ENCODE peak calls at places on chromosomes 11 and 22, in ten cellular contexts. G, W, M, K, A, E, X, P, V and O are unnamed samples. For H3K36me3, the result is how much of the 10 kb centered on the place peaks cover.

GRCh38 chr11:60459345-60459744 is 3.7 kb downstream of the MS4A1 start:
- DNase-seq in K (no peak), W (no peak), G (no peak), X (no peak), V (no peak), M (no peak), P (no peak), A (no peak), E (no peak), O (no peak)

GRCh38 chr11:122808494-122808893 is 29.8 kb upstream of the CRTAM start:
- DNase-seq in K (no peak), P (no peak), W (no peak), M (peak), G (no peak), V (no peak), X (no peak), E (no peak), A (no peak), O (peak)

GRCh38 chr11:117822031-117822521 is 2.5 kb downstream of the FXYD2 start:
- DNase-seq in V (peak), K (peak), W (no peak), P (no peak), G (peak), X (no peak), M (no peak), E (peak), A (peak), O (no peak)

GRCh38 chr11:6618117-6619020 is 853 bp downstream of the TPP1 start:
- DNase-seq in G (peak), A (peak), X (peak), W (peak), M (peak), E (peak), P (no peak), K (peak), V (no peak), O (no peak)

GRCh38 chr11:110076388-110076965 is 16.7 kb upstream of the ZC3H12C start:
- DNase-seq in V (no peak), G (peak), E (peak), X (no peak), A (no peak), K (peak), W (no peak), M (no peak), P (no peak), O (no peak)

GRCh38 chr11:111777094-111778046 is 11.2 kb upstream of the PPP2R1B start:
- DNase-seq in E (peak), A (peak), K (peak), M (peak), G (peak), X (peak), W (no peak), P (no peak), V (peak), O (no peak)

GRCh38 chr22:42074153-42074750 is at the start of gene PHETA2:
- DNase-seq in M (peak), V (peak), X (no peak), E (no peak), K (peak), A (peak), P (peak), G (no peak), W (peak), O (peak)

GRCh38 chr11:14435717-14436116 is 63.9 kb downstream of the COPB1 start:
- DNase-seq in K (no peak), M (no peak), G (no peak), P (no peak), W (no peak), V (no peak), E (no peak), A (no peak), X (no peak), O (no peak)

GRCh38 chr11:97111559-97111958 is 721.7 kb downstream of the JRKL start:
- DNase-seq in M (no peak), P (no peak), K (no peak), V (no peak), X (no peak), W (no peak), G (no peak), A (no peak), E (no peak), O (no peak)

GRCh38 chr22:40404251-40405177 is 34.1 kb downstream of the SGSM3 start:
- DNase-seq in K (no peak), V (no peak), G (no peak), W (no peak), M (no peak), X (no peak), A (no peak), E (no peak), P (no peak), O (no peak)

GRCh38 chr11:19493446-19493845 is 219.2 kb upstream of the NAV2 start:
- DNase-seq in W (no peak), A (no peak), G (no peak), V (peak), E (no peak), P (no peak), M (no peak), K (peak), X (no peak), O (no peak)

GRCh38 chr11:72831521-72832300 is 17.5 kb downstream of the ATG16L2 start:
- DNase-seq in V (peak), E (peak), X (peak), A (peak), W (peak), K (peak), G (peak), P (peak), M (peak), O (peak)

GRCh38 chr11:125164422-125165110 is at the start of gene PKNOX2:
- DNase-seq in K (peak), G (peak), P (peak), V (peak), A (peak), X (peak), M (peak), E (peak), W (peak), O (peak)

GRCh38 chr11:91310085-91310484 is 914.5 kb upstream of the FAT3 start:
- DNase-seq in K (no peak), X (no peak), M (no peak), G (no peak), A (no peak), W (no peak), P (no peak), V (no peak), E (no peak), O (no peak)

GRCh38 chr11:64853709-64854108 is 9.3 kb upstream of the CDC42BPG start:
- DNase-seq in G (no peak), E (no peak), W (no peak), P (no peak), K (no peak), X (no peak), M (no peak), A (peak), V (no peak), O (no peak)

GRCh38 chr22:27377901-27378300 is 423.7 kb downstream of the MN1 start:
- DNase-seq in V (no peak), K (no peak), G (no peak), W (no peak), A (no peak), X (no peak), E (no peak), P (no peak), M (peak), O (no peak)

GRCh38 chr11:15863411-15863810 is 492.9 kb downstream of the SOX6 start:
- DNase-seq in X (no peak), W (no peak), V (no peak), A (no peak), G (no peak), K (no peak), P (no peak), E (no peak), M (no peak), O (no peak)

GRCh38 chr22:46934746-46935491 is 172.5 kb downstream of the TBC1D22A start:
- DNase-seq in P (no peak), V (no peak), A (no peak), M (peak), E (peak), K (peak), X (no peak), W (no peak), G (no peak), O (no peak)

DNA sequence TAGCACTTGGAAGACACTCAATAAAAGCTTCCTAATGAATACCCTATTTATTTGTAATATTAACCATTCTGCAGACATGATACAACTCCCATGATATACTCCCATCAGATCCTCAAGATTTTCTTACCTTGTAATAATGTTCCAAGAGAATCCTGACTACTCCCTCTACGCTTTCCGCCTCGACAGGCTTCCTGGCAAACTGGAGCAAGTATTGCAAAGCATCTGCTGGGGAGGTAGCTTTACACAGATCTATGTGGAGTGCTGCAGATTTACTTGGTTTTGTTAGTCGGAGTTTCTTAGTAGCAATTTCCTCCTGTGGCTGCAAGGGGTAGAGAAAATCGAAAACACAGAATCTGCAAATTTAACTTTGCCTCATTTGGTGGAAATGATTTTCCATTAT is 3.5 kb downstream of the INTS4 start:
- DNase-seq in A (no peak), K (no peak), P (no peak), G (no peak), V (no peak), W (no peak), M (no peak), E (no peak), X (no peak), O (no peak)
- H3K36me3 ChIP-seq in A (under half), K (under half), P (under half), G (under half), V (under half), W (under half), M (under half), E (under half), X (under half), O (under half)

GRCh38 chr22:35327690-35328471 is 28.2 kb downstream of the TOM1 start:
- DNase-seq in X (no peak), G (no peak), P (no peak), K (no peak), V (no peak), M (no peak), E (no peak), A (no peak), W (no peak), O (no peak)

GRCh38 chr22:35333220-35333619 is 33.5 kb downstream of the TOM1 start:
- DNase-seq in P (no peak), A (no peak), E (no peak), X (no peak), G (no peak), M (no peak), V (no peak), W (no peak), K (no peak), O (no peak)

GRCh38 chr22:35329114-35329847 is 29.6 kb downstream of the TOM1 start:
- DNase-seq in K (no peak), M (no peak), G (no peak), E (no peak), X (no peak), V (no peak), A (no peak), P (no peak), W (no peak), O (no peak)

GRCh38 chr22:35328472-35328885 is 28.8 kb downstream of the TOM1 start:
- DNase-seq in P (no peak), M (no peak), V (no peak), X (no peak), W (peak), E (no peak), K (no peak), G (no peak), A (no peak), O (peak)

GRCh38 chr22:35330258-35330861 is 30.7 kb downstream of the TOM1 start:
- DNase-seq in V (no peak), K (no peak), M (peak), X (peak), A (peak), G (no peak), P (no peak), W (peak), E (no peak), O (peak)
- H3K36me3 ChIP-seq in V (under half), K (under half), M (under half), X (under half), A (half or more), G (under half), P (under half), W (half or more), E (under half), O (half or more)

GRCh38 chr11:70210516-70210915 is 7.4 kb downstream of the FADD start:
- DNase-seq in A (no peak), M (peak), V (no peak), W (no peak), X (no peak), P (no peak), G (no peak), K (no peak), E (no peak), O (no peak)

GRCh38 chr11:70207531-70208131 is 4.5 kb downstream of the FADD start:
- DNase-seq in V (no peak), K (no peak), A (no peak), X (no peak), G (no peak), M (no peak), E (no peak), P (no peak), W (no peak), O (no peak)

GRCh38 chr11:70210051-70210501 is 7.0 kb downstream of the FADD start:
- DNase-seq in A (no peak), V (no peak), G (peak), E (no peak), X (no peak), K (no peak), P (no peak), W (no peak), M (peak), O (no peak)

GRCh38 chr11:70209391-70209912 is 6.4 kb downstream of the FADD start:
- DNase-seq in K (no peak), E (no peak), M (no peak), X (no peak), G (no peak), P (no peak), V (no peak), A (no peak), W (no peak), O (no peak)

DNA sequence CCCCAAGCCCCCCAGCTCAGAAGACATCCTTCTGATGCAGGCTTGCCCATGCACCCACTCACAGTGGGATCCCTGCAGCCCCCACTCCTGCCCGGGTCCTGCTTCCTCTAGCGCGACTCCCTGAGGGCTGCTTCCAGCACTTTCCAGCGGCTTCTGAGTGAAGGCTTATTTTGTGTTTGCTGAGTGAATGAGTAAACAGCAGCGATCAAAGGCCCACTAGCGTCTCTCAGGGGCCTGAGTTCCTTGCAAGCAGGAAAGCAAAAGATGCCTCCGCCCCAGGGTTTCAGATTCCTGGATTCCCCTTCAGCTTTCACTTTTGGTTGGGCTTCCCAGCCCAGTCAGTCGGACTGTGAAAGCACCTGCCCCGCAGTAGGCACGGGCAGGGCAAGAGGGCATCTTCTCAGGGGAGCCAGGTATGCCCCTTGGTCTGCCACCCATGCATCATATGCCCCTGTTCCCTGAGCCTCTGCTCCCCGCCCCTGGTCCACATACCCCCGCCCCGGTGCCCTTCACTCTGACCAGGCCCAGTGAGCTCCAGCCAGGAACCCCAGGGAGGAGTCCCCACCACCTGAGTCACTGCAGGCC is 9.2 kb downstream of the FADD start:
- DNase-seq in M (no peak), K (peak), E (no peak), A (no peak), X (no peak), V (no peak), G (no peak), P (no peak), W (no peak), O (no peak)
- H3K36me3 ChIP-seq in M (under half), K (under half), E (under half), A (under half), X (under half), V (under half), G (under half), P (under half), W (under half), O (under half)

GRCh38 chr11:45864041-45864440 is 16.8 kb downstream of the CRY2 start:
- DNase-seq in W (no peak), K (no peak), X (no peak), E (no peak), V (no peak), G (no peak), M (peak), A (no peak), P (no peak), O (no peak)
- H3K36me3 ChIP-seq in W (half or more), K (under half), X (under half), E (half or more), V (under half), G (under half), M (under half), A (half or more), P (under half), O (half or more)

GRCh38 chr11:126359431-126360048 is 4.1 kb downstream of the ST3GAL4 start:
- DNase-seq in G (no peak), P (peak), A (no peak), W (peak), M (peak), V (no peak), E (peak), X (peak), K (no peak), O (peak)
- H3K36me3 ChIP-seq in G (under half), P (under half), A (under half), W (under half), M (under half), V (under half), E (under half), X (under half), K (under half), O (under half)

GRCh38 chr11:132734217-132734616 is 798.1 kb downstream of the OPCML start:
- DNase-seq in V (no peak), P (no peak), K (peak), M (peak), A (no peak), X (no peak), G (no peak), W (no peak), E (no peak), O (no peak)
- H3K36me3 ChIP-seq in V (under half), P (under half), K (under half), M (under half), A (under half), X (under half), G (under half), W (under half), E (under half), O (under half)

DNA sequence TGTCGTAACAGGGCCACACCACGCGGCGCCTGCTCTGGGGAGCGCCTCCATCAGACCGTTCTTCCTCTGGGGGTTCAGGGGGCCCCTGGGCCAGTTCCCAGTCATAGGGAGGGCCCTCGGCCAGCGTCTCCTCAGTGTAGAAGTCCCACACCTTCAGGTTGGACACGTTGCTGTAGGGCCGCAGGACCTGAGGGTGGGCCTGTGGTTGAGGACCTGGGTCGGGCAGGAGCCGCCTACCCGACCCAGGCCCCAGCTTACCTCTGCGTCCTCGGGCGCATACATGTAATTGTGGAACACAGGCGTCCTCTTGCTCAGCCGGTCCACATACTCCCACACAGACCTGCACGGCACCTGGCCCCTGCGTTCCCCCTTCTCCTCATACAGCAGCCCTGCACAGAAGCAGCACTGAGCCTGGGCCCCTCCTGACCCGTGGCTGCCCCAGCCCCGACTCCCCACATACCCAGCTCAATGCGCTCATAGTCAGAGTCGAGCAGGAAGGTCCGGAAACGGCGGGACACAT is 20.2 kb downstream of the SBF1 start:
- DNase-seq in E (no peak), G (no peak), V (no peak), P (no peak), K (no peak), A (no peak), X (no peak), W (no peak), M (no peak), O (no peak)
- H3K36me3 ChIP-seq in E (under half), G (half or more), V (under half), P (under half), K (under half), A (half or more), X (under half), W (half or more), M (under half), O (half or more)

DNA sequence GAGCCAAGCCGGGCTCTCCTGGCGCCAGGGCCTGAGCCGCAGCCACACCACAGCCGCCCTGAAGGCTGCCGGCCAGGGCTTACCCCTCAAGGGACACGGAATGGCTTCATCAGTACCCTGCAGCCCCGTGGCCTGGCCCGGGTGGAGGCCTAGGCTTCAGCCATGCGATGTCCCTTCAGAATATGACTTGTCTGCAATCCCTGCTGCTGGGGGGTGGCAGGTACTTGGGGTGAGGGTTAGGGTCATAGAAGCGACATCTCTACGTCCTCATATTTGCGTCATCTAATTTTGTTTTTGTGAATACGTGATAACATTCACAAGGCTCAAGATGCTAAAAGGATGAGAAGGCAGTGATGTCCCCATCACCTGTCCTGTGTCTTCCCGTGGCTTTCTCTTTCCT is 6.4 kb downstream of the CCND1 start:
- DNase-seq in P (no peak), M (no peak), K (no peak), G (no peak), V (no peak), W (no peak), X (no peak), A (no peak), E (no peak), O (no peak)
- H3K36me3 ChIP-seq in P (under half), M (half or more), K (under half), G (under half), V (under half), W (under half), X (under half), A (under half), E (under half), O (half or more)

DNA sequence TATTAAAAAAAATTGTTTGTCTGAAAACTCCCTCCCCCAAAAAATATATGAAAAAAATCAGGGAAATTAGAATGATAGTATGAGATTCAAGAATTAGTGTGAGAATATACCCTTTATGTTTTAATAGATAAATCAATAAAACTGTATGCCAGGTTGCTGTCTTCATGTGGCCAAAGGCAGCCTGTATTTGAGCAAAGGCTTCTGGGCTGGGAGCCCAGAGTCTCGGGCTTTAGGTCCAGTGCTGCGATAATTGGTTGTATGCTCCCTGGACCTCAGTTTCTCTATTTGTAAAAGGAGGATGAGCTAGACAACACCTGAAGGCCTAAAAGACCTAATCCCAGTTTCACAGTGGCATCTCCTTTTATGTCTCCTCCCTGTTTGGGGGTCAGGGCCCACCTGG is 29.8 kb downstream of the THOC5 start:
- DNase-seq in M (no peak), A (no peak), V (no peak), G (no peak), E (no peak), P (no peak), W (no peak), K (no peak), X (peak), O (no peak)
- H3K36me3 ChIP-seq in M (under half), A (half or more), V (under half), G (half or more), E (half or more), P (under half), W (half or more), K (under half), X (under half), O (half or more)

GRCh38 chr11:27201454-27202302 is 161.1 kb downstream of the BBOX1 start:
- DNase-seq in A (no peak), M (peak), G (peak), X (peak), K (no peak), W (no peak), P (no peak), E (peak), V (no peak), O (peak)
- H3K36me3 ChIP-seq in A (under half), M (under half), G (under half), X (under half), K (under half), W (under half), P (under half), E (under half), V (under half), O (under half)